ENCODE peak calls at places on chromosomes 7 and 10, in nine cellular contexts. F is A549, D is hepatocyte, J is HCT116, G is vagina, R is PC-3, X is heart left ventricle, U is adrenal gland, M is upper lobe of right lung. H is an unnamed sample. For H3K4me1, the result is how much of the 10 kb centered on the place peaks cover.

GRCh38 chr7:55191926-55192692 is 173.0 kb upstream of the LANCL2 start:
- DNase-seq in F (no peak), D (no peak), J (no peak), G (peak), R (no peak), X (no peak), U (no peak), M (peak), H (no peak)

GRCh38 chr7:129721139-129721538 is 109.6 kb downstream of the NRF1 start:
- DNase-seq in F (no peak), D (no peak), J (no peak), G (no peak), R (no peak), X (no peak), U (no peak), M (no peak), H (no peak)

GRCh38 chr7:17144313-17144712 is 154.1 kb upstream of the AHR start:
- DNase-seq in F (peak), D (no peak), J (no peak), G (no peak), R (peak), X (no peak), U (no peak), M (no peak), H (no peak)

GRCh38 chr7:20576166-20576660 is 39.3 kb upstream of the ABCB5 start:
- DNase-seq in F (no peak), D (no peak), J (no peak), G (no peak), R (no peak), X (no peak), U (no peak), M (no peak), H (no peak)

GRCh38 chr7:106382929-106383328 is 98.1 kb upstream of the NAMPT start:
- DNase-seq in F (no peak), D (no peak), J (no peak), G (no peak), R (no peak), X (no peak), U (no peak), M (no peak), H (no peak)

GRCh38 chr10:119620241-119620753 is 23.5 kb upstream of the TIAL1 start:
- DNase-seq in F (no peak), D (no peak), J (no peak), G (no peak), R (peak), X (no peak), U (no peak), M (no peak), H (no peak)

GRCh38 chr7:131300572-131301466 is 26.9 kb upstream of the MKLN1 start:
- DNase-seq in F (no peak), D (no peak), J (no peak), G (no peak), R (no peak), X (peak), U (no peak), M (no peak), H (no peak)

GRCh38 chr10:116912162-116912561 is 62.9 kb downstream of the ENO4 start:
- DNase-seq in F (no peak), D (no peak), J (no peak), G (no peak), R (no peak), X (no peak), U (no peak), M (no peak), H (no peak)

GRCh38 chr10:7518693-7519092 is 107.9 kb upstream of the SFMBT2 start:
- DNase-seq in F (no peak), D (no peak), J (no peak), G (no peak), R (no peak), X (no peak), U (peak), M (no peak), H (no peak)

GRCh38 chr10:133614830-133615580 is 11.6 kb downstream of the FRG2B start:
- DNase-seq in F (no peak), D (no peak), J (no peak), G (no peak), R (no peak), X (no peak), U (no peak), M (no peak), H (peak)

GRCh38 chr10:114044251-114045070 is 795 bp downstream of the ADRB1 start:
- DNase-seq in F (no peak), D (peak), J (no peak), G (no peak), R (no peak), X (peak), U (no peak), M (peak), H (peak)

GRCh38 chr10:70773965-70774809 is 11.0 kb downstream of the TBATA start:
- DNase-seq in F (no peak), D (no peak), J (no peak), G (peak), R (no peak), X (no peak), U (peak), M (no peak), H (no peak)

GRCh38 chr7:90749774-90750173 is 153.7 kb downstream of the CDK14 start:
- DNase-seq in F (no peak), D (peak), J (no peak), G (no peak), R (peak), X (no peak), U (no peak), M (no peak), H (no peak)

GRCh38 chr7:25894002-25894901 is 257.7 kb upstream of the NFE2L3 start:
- DNase-seq in F (no peak), D (peak), J (peak), G (peak), R (peak), X (no peak), U (peak), M (no peak), H (peak)

GRCh38 chr10:4663162-4663992 is 162.6 kb upstream of the AKR1E2 start:
- DNase-seq in F (peak), D (peak), J (peak), G (peak), R (peak), X (peak), U (peak), M (no peak), H (no peak)

GRCh38 chr7:23341846-23342598 is 42.9 kb downstream of the MALSU1 start:
- DNase-seq in F (no peak), D (peak), J (no peak), G (no peak), R (no peak), X (no peak), U (no peak), M (no peak), H (no peak)

GRCh38 chr10:83166344-83166743 is 973.0 kb upstream of the GHITM start:
- DNase-seq in F (no peak), D (peak), J (no peak), G (no peak), R (no peak), X (no peak), U (no peak), M (no peak), H (no peak)

GRCh38 chr10:126646101-126646500 is 24.4 kb downstream of the C10orf90 start:
- DNase-seq in F (no peak), D (no peak), J (no peak), G (no peak), R (peak), X (no peak), U (no peak), M (no peak), H (no peak)

GRCh38 chr10:5545426-5545777 is 20.6 kb downstream of the CALML3 start:
- DNase-seq in F (no peak), D (no peak), J (no peak), G (no peak), R (no peak), X (no peak), U (no peak), M (no peak), H (no peak)

GRCh38 chr10:9825491-9826018 is 1192.1 kb upstream of the CELF2 start:
- DNase-seq in F (no peak), D (peak), J (no peak), G (no peak), R (no peak), X (no peak), U (peak), M (no peak), H (no peak)

GRCh38 chr10:63483983-63484382 is 18.2 kb upstream of the JMJD1C start:
- DNase-seq in F (no peak), D (no peak), J (no peak), G (no peak), R (no peak), X (no peak), U (no peak), M (no peak), H (no peak)

GRCh38 chr7:107661865-107662379 is 1.3 kb downstream of the SLC26A4 start:
- DNase-seq in F (peak), D (no peak), J (no peak), G (no peak), R (no peak), X (no peak), U (no peak), M (no peak), H (no peak)

GRCh38 chr7:138449580-138449979 is 10.5 kb upstream of the TRIM24 start:
- DNase-seq in F (no peak), D (no peak), J (no peak), G (no peak), R (no peak), X (no peak), U (no peak), M (no peak), H (no peak)

GRCh38 chr10:131769691-131770090 is 131.1 kb upstream of the PPP2R2D start:
- DNase-seq in F (no peak), D (no peak), J (no peak), G (no peak), R (no peak), X (no peak), U (no peak), M (no peak), H (no peak)

GRCh38 chr10:118300266-118300665 is 41.9 kb downstream of the FAM204A start:
- DNase-seq in F (no peak), D (no peak), J (no peak), G (no peak), R (peak), X (no peak), U (no peak), M (no peak), H (no peak)

GRCh38 chr7:79176859-79177477 is 276.5 kb downstream of the MAGI2 start:
- DNase-seq in F (peak), D (peak), J (peak), G (no peak), R (peak), X (no peak), U (peak), M (no peak), H (no peak)

GRCh38 chr10:97542169-97543024 is 30.2 kb upstream of the ANKRD2 start:
- DNase-seq in F (peak), D (peak), J (peak), G (peak), R (peak), X (peak), U (peak), M (no peak), H (peak)

GRCh38 chr10:123136806-123137642 is 1.3 kb downstream of the HMX3 start:
- DNase-seq in F (no peak), D (no peak), J (no peak), G (no peak), R (no peak), X (no peak), U (no peak), M (no peak), H (no peak)

GRCh38 chr10:1197384-1197783 is 141.2 kb downstream of the WDR37 start:
- DNase-seq in F (no peak), D (peak), J (no peak), G (no peak), R (no peak), X (no peak), U (peak), M (no peak), H (no peak)

GRCh38 chr7:157337316-157338149 is 729 bp downstream of the DNAJB6 start:
- DNase-seq in F (no peak), D (peak), J (no peak), G (no peak), R (peak), X (peak), U (peak), M (peak), H (peak)

GRCh38 chr10:120998251-120998650 is 147.1 kb downstream of the WDR11 start:
- DNase-seq in F (no peak), D (no peak), J (no peak), G (peak), R (no peak), X (no peak), U (no peak), M (no peak), H (no peak)

GRCh38 chr7:332646-333398 is 42.9 kb downstream of the FOXL3 start:
- DNase-seq in F (peak), D (peak), J (peak), G (no peak), R (peak), X (peak), U (peak), M (peak), H (peak)

GRCh38 chr10:110208614-110209398 is 1.4 kb downstream of the MXI1 start:
- DNase-seq in F (peak), D (peak), J (no peak), G (no peak), R (peak), X (peak), U (peak), M (peak), H (peak)
- TF ChIP-seq CTCF in F (peak), D (peak), J (no peak), G (no peak), R (no peak), X (no peak), U (no peak), M (peak), H (no peak)

DNA sequence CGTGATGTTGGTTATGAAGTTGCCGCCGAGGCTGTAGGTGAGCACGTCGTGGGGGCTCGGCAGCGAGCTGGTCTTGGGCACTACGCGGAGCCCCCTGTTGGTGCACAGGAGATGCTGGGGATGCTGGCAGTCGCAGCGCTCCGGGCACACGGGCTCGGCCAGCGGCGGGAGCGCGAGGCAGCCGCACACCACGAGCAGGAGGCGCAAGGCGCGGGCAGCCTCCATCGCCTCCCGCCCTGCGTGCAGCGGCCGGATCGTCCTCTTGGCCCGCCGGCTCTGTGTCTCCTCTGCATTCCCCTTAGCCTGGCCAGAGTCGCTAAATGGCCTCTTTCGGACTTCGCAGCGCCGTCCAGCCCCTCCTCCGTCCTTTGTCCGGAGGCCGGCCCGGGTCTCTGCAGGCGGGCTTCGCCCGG is 302 bp downstream of the TRIL start:
- DNase-seq in F (no peak), D (peak), J (no peak), G (no peak), R (no peak), X (no peak), U (no peak), M (no peak), H (peak)
- H3K4me3 ChIP-seq in F (no peak), D (peak), J (no peak), G (peak), R (no peak), X (peak), U (peak), M (peak), H (no peak)

GRCh38 chr10:130461631-130462030 is 325.4 kb downstream of the GLRX3 start:
- DNase-seq in F (no peak), D (no peak), J (no peak), G (peak), R (no peak), X (no peak), U (no peak), M (no peak), H (no peak)

GRCh38 chr10:130463104-130463875 is 327.1 kb downstream of the GLRX3 start:
- DNase-seq in F (no peak), D (no peak), J (no peak), G (peak), R (no peak), X (no peak), U (peak), M (peak), H (no peak)

GRCh38 chr10:130463876-130464360 is 327.7 kb downstream of the GLRX3 start:
- DNase-seq in F (no peak), D (no peak), J (no peak), G (peak), R (no peak), X (no peak), U (peak), M (no peak), H (no peak)

GRCh38 chr10:130466271-130466997 is 330.2 kb downstream of the GLRX3 start:
- DNase-seq in F (no peak), D (no peak), J (no peak), G (peak), R (no peak), X (no peak), U (peak), M (no peak), H (no peak)

DNA sequence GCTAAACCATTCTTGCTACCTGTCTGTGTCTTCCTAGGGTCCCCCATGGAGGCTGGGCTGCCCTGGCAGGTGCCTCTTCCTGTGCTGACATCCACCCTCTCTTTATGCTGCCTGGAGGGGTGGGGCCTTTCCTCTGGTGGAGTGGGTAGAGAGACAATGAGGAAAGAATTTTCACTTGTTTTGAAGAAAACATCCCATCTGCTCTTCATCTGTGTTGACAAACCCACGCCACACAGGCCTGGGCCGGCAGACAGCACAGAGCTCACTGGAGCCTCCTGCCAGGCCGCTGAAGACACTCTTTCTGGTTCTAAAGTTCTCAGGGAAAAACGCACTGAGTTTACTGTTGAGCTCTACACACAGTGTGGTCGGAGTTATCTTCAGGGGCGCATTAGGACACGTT is 328.2 kb downstream of the GLRX3 start:
- DNase-seq in F (no peak), D (no peak), J (no peak), G (peak), R (no peak), X (no peak), U (peak), M (peak), H (no peak)
- H3K4me1 ChIP-seq in F (under half), D (under half), J (under half), G (under half), R (under half), X (under half), U (under half), M (under half), H (under half)

GRCh38 chr10:129677377-129677927 is 210.4 kb downstream of the MGMT start:
- DNase-seq in F (no peak), D (no peak), J (no peak), G (peak), R (no peak), X (no peak), U (no peak), M (no peak), H (no peak)
- TF ChIP-seq CTCF in F (no peak), D (no peak), J (no peak), G (no peak), R (no peak), X (no peak), U (no peak), M (no peak), H (no peak)

GRCh38 chr7:27210441-27211083 is 10.7 kb upstream of the HOXA13 start:
- DNase-seq in F (peak), D (peak), J (no peak), G (peak), R (peak), X (peak), U (peak), M (no peak), H (peak)
- H3K4me3 ChIP-seq in F (peak), D (no peak), J (peak), G (peak), R (peak), X (peak), U (peak), M (no peak), H (no peak)

GRCh38 chr10:103799341-103799740 is 56.0 kb downstream of the SH3PXD2A start:
- DNase-seq in F (no peak), D (no peak), J (no peak), G (no peak), R (no peak), X (no peak), U (no peak), M (no peak), H (no peak)
- H3K4me1 ChIP-seq in F (under half), D (under half), J (under half), G (under half), R (under half), X (under half), U (under half), M (under half), H (under half)

GRCh38 chr10:124870854-124871425 is 69.3 kb downstream of the ABRAXAS2 start:
- DNase-seq in F (no peak), D (no peak), J (no peak), G (no peak), R (no peak), X (no peak), U (no peak), M (peak), H (no peak)

GRCh38 chr10:124879136-124879535 is 62.8 kb upstream of the ZRANB1 start:
- DNase-seq in F (no peak), D (no peak), J (no peak), G (no peak), R (no peak), X (no peak), U (no peak), M (peak), H (no peak)

GRCh38 chr10:124878457-124878739 is 63.5 kb upstream of the ZRANB1 start:
- DNase-seq in F (no peak), D (no peak), J (no peak), G (no peak), R (peak), X (no peak), U (no peak), M (peak), H (no peak)

GRCh38 chr10:124872681-124873080 is 69.2 kb upstream of the ZRANB1 start:
- DNase-seq in F (no peak), D (no peak), J (no peak), G (no peak), R (no peak), X (no peak), U (no peak), M (no peak), H (no peak)

GRCh38 chr10:124875596-124875995 is 66.3 kb upstream of the ZRANB1 start:
- DNase-seq in F (no peak), D (no peak), J (peak), G (no peak), R (peak), X (no peak), U (no peak), M (peak), H (no peak)
- TF ChIP-seq CTCF in F (no peak), D (no peak), J (no peak), G (no peak), R (no peak), X (no peak), U (no peak), M (no peak), H (no peak)

GRCh38 chr7:148556892-148557291 is 33.7 kb upstream of the C7orf33 start:
- DNase-seq in F (no peak), D (no peak), J (peak), G (no peak), R (peak), X (no peak), U (no peak), M (no peak), H (no peak)
- H3K4me3 ChIP-seq in F (no peak), D (no peak), J (no peak), G (no peak), R (no peak), X (no peak), U (no peak), M (no peak), H (no peak)

DNA sequence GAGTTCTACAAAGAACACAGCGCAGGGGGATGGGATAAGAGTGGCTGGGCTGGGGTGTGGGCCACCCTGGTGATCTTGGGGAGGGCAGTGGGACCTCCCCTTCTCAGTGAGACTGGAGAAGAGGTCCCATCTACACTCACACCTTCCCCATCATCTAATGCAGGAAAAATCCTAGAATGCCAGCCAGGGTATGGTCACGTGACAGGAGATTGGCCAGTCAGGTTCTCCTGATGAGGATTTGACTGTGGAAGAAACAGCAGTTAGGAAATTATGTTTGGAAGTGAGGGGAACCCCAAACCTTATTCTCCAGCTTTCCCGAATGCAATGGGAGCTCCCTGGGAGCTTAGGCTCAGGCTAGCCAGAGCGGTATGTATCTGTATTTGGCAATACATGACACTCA is 158.8 kb upstream of the GRB10 start:
- DNase-seq in F (no peak), D (no peak), J (no peak), G (no peak), R (no peak), X (no peak), U (no peak), M (no peak), H (no peak)
- H3K4me1 ChIP-seq in F (under half), D (under half), J (under half), G (under half), R (under half), X (under half), U (under half), M (under half), H (under half)

DNA sequence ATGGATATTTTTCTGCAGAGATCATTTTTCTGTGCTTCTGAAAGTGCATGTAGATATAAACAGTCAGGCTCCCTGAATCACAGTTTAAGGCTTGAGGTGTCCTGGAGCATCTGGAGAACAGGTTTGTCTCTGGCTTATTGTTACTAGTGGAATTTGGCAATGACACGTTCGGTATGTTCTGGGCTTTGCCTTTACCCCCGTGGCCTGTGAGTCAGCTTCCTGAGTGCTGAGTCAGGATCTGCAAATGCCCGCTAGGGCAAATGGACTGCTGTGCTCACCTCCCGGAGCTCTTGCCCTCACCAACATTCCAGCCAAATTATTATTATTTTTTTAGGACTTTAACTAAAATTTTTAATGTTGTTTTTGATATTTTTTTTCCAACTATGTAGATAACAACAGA is 192.5 kb upstream of the PRSS1 start:
- DNase-seq in F (peak), D (peak), J (peak), G (no peak), R (peak), X (peak), U (peak), M (peak), H (peak)
- TF ChIP-seq CTCF in F (no peak), D (no peak), J (no peak), G (no peak), R (no peak), X (no peak), U (peak), M (no peak), H (no peak)

H was measured in mucosa of descending colon.